ENCODE peak calls at places on chromosomes 12 and 14, in four cellular contexts. R, W, H and L are unnamed samples.

GRCh38 chr12:93060071-93060665 is 131.1 kb upstream of the EEA1 start:
- DNase-seq in R (no peak), H (no peak), W (no peak), L (no peak)

GRCh38 chr12:53495903-53496751 is 3.1 kb downstream of the MAP3K12 start:
- DNase-seq in R (peak), W (peak), H (no peak), L (peak)

GRCh38 chr12:68237068-68237467 is 11.5 kb upstream of the IL26 start:
- DNase-seq in W (no peak), H (no peak), R (no peak), L (no peak)

GRCh38 chr14:104870368-104871144 is 5.5 kb downstream of the CEP170B start:
- DNase-seq in H (no peak), R (no peak), W (peak), L (no peak)

GRCh38 chr12:15712160-15712559 is 77.0 kb downstream of the EPS8 start:
- DNase-seq in H (no peak), R (no peak), W (no peak), L (no peak)

GRCh38 chr14:70020350-70021170 is 141.3 kb downstream of the SMOC1 start:
- DNase-seq in H (no peak), W (no peak), R (peak), L (no peak)

GRCh38 chr12:104890463-104891096 is 67.5 kb downstream of the SLC41A2 start:
- DNase-seq in W (no peak), H (no peak), R (no peak), L (no peak)

GRCh38 chr12:88035907-88036289 is 6.7 kb upstream of the C12orf50 start:
- DNase-seq in H (no peak), R (no peak), W (no peak), L (no peak)

GRCh38 chr12:116426391-116427136 is 132.6 kb upstream of the MAP1LC3B2 start:
- DNase-seq in H (peak), W (peak), R (peak), L (no peak)

GRCh38 chr14:24296341-24297157 is 3.0 kb downstream of the DHRS1 start:
- DNase-seq in H (peak), W (peak), R (peak), L (peak)

GRCh38 chr12:48996794-48997718 is 2.1 kb downstream of the DDN start:
- DNase-seq in W (peak), H (peak), R (peak), L (no peak)

GRCh38 chr12:31896514-31897039 is 62.6 kb upstream of the RESF1 start:
- DNase-seq in W (peak), R (peak), H (no peak), L (no peak)

GRCh38 chr12:116693259-116694227 is 44.3 kb downstream of the SPRING1 start:
- DNase-seq in H (no peak), W (no peak), R (no peak), L (no peak)

GRCh38 chr14:94483729-94484275 is 7.8 kb upstream of the SERPINA9 start:
- DNase-seq in H (peak), R (peak), W (no peak), L (no peak)

GRCh38 chr12:13887774-13888388 is 93.5 kb downstream of the GRIN2B start:
- DNase-seq in R (no peak), W (no peak), H (peak), L (no peak)

GRCh38 chr14:104927432-104927816 is 2.7 kb downstream of the PLD4 start:
- DNase-seq in H (no peak), W (no peak), R (no peak), L (no peak)

GRCh38 chr14:65187421-65188049 is 85.2 kb upstream of the MAX start:
- DNase-seq in R (no peak), W (no peak), H (no peak), L (no peak)

GRCh38 chr12:32302218-32302826 is 97.0 kb upstream of the FGD4 start:
- DNase-seq in H (peak), R (no peak), W (peak), L (no peak)

GRCh38 chr12:44846826-44847225 is 29.3 kb downstream of the NELL2 start:
- DNase-seq in R (no peak), H (no peak), W (no peak), L (no peak)

GRCh38 chr12:53191096-53191884 is 10.6 kb upstream of the CSAD start:
- DNase-seq in H (no peak), W (no peak), R (no peak), L (no peak)

GRCh38 chr12:52151153-52151858 is 40.5 kb downstream of the KRT80 start:
- DNase-seq in W (no peak), R (no peak), H (no peak), L (no peak)

GRCh38 chr12:52149182-52149641 is 42.6 kb downstream of the KRT80 start:
- DNase-seq in W (peak), H (peak), R (no peak), L (no peak)

GRCh38 chr12:52152905-52153317 is 38.9 kb downstream of the KRT80 start:
- DNase-seq in R (no peak), W (no peak), H (no peak), L (no peak)

GRCh38 chr12:52149651-52150241 is 42.1 kb downstream of the KRT80 start:
- DNase-seq in H (peak), R (no peak), W (peak), L (no peak)

DNA sequence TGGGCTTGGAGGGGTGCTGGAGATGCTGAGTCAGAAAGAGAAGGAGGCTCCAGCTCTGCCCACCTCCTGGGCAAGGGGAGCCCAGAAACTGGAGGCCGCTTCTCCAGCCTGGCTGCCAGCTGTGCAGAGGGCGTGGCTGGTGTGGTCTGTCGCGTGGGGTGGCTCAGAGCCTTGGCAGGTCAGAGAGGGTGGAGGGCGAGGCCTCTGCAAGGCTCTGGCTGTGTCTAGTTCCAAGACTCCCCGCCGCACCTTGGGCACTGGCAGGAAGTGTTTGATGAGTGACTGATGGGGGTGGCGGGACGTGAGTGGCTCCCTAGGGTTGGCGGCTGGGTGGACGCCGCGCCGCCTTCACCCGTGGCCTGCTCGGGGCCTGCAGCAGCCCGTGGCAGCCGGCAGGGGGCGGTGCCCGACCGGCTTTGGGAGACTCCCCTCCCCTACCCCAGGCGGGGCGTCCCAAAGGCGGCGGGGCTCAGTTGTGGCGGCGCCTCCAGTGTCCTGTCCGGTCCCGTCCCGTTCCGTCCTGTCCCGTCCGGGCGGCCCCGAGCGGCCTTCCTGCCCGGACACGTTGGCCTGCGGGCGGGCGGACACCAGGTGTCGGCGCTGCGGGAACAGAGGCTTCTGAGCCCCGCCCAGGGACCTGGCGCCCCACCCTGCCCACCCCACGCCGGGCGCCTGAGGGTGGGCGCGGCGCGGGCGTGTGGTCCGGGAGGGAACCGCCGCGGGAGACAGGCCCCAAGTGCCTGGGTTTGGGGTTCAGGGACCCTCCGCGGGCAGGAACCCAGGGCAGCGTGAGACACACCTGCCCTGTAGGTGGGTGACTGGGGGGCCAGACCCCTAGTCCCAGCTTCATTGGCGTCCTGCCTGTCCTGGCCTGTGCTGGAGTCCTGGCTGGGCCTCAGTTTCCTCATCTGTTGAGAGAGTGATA is 39.7 kb downstream of the KRT80 start:
- DNase-seq in W (peak), H (peak), R (peak), L (peak)
- H4K8ac ChIP-seq in W (no peak), H (peak), R (peak), L (no peak)

DNA sequence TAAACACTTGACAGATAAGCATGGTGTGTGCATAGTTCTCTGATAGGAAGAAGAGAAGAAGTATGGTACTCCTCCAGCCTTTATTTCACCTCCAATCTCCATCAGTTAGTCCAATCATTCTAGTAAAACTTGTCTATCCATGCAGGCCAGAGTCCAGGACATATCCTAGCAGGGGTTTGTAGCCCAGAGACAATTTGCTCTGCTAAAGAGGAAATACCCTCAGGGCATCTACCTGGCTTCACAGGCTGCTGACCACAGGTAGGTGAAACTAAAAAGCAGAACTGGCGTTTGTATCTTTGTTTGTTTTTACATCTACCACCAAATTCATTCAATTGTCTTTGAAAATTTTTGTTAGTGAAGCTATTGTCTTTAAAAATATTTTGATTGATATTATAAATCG is 717.6 kb downstream of the FSCB start:
- DNase-seq in H (no peak), R (no peak), W (no peak), L (no peak)
- H3K4me2 ChIP-seq in H (no peak), R (no peak), W (no peak), L (no peak)

GRCh38 chr12:121812320-121812871 is 8.6 kb downstream of the SETD1B start:
- DNase-seq in R (peak), H (no peak), W (peak), L (peak)
- H4K8ac ChIP-seq in R (peak), H (no peak), W (no peak), L (no peak)

GRCh38 chr12:96862326-96862725 is 44.7 kb upstream of the NEDD1 start:
- DNase-seq in W (peak), R (no peak), H (peak), L (no peak)
- H3K4me2 ChIP-seq in W (no peak), R (no peak), H (no peak), L (no peak)

DNA sequence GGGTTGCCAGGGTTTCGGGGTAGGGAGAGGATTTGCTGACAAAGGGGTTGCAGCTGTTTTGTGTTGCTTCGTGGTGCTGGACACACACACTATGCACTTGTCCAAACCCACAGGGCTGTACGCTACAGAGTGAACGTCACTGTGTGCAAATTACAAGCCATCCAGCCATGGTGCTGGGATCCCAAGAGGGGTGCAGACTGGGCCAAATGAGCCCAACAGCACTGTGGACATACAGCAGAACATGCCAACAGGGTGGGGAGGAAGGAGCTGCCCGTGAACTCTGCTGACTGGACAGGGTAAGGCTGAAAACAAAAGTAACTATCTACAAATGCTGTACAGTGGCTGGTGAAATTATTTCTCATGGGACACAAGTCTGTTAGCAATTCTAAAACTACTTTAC is 25.2 kb downstream of the POLE start:
- DNase-seq in H (no peak), W (no peak), R (no peak), L (no peak)
- H4K8ac ChIP-seq in H (no peak), W (no peak), R (no peak), L (no peak)

DNA sequence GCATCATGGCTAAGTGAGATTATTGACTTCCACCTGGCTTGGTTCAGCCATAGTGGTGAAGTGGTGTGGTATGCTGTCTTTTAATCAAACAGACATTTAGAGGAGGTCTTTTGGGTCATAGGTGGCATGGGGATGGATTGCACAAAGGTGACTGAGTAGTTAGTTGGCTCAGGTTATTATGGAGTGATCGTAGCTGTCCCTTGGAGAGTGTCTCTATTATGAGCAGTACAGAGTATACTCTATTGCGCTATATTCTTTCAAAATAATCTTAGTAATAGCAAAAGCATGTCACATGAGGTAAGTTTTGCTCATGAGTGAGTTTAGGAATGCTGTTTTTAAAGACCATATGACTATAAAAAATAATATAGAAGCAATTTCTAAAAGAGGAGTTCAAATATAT is 60.4 kb downstream of the RASSF8 start:
- DNase-seq in R (peak), W (no peak), H (peak), L (no peak)
- H3K4me2 ChIP-seq in R (peak), W (no peak), H (no peak), L (no peak)

GRCh38 chr12:57770734-57771133 is 1.2 kb downstream of the METTL1 start:
- DNase-seq in W (no peak), H (no peak), R (no peak), L (no peak)
- H4K8ac ChIP-seq in W (no peak), H (no peak), R (peak), L (no peak)